ENCODE peak calls at places on chromosomes 12 and 14, in five cellular contexts. M, X, R, N and E are unnamed samples.

GRCh38 chr12:68359669-68360068 is 27.5 kb upstream of the MDM1 start:
- DNase-seq in N (no peak), X (no peak), M (no peak), R (no peak), E (no peak)

GRCh38 chr12:54359762-54360351 is 4.4 kb downstream of the GPR84 start:
- DNase-seq in X (no peak), M (no peak), R (no peak), N (no peak), E (no peak)

GRCh38 chr14:72723741-72724530 is 170.0 kb downstream of the DPF3 start:
- DNase-seq in N (no peak), R (peak; percentile 37), M (no peak), X (no peak), E (no peak)

GRCh38 chr14:99674776-99675175 is 9.3 kb upstream of the CYP46A1 start:
- DNase-seq in X (no peak), M (no peak), N (no peak), R (no peak), E (no peak)

GRCh38 chr12:121653999-121654398 is 15.5 kb downstream of the MORN3 start:
- DNase-seq in M (no peak), N (no peak), X (no peak), R (no peak), E (no peak)

GRCh38 chr12:61490732-61491498 is 769.3 kb upstream of the USP15 start:
- DNase-seq in M (no peak), N (no peak), X (no peak), R (no peak), E (no peak)

GRCh38 chr12:121576851-121577391 is 3.9 kb downstream of the KDM2B start:
- DNase-seq in R (no peak), N (peak; percentile 70), M (no peak), X (no peak), E (no peak)

GRCh38 chr14:91367173-91368171 is 50.1 kb downstream of the CCDC88C start:
- DNase-seq in X (peak; percentile 88), N (no peak), R (no peak), M (peak; percentile 72), E (peak; percentile 34)

GRCh38 chr14:102323102-102323501 is 3.6 kb downstream of the ZNF839 start:
- DNase-seq in R (peak; percentile 65), M (peak; percentile 28), X (peak; percentile 74), N (peak; percentile 52), E (peak; percentile 75)

GRCh38 chr12:88207921-88208640 is 66.0 kb downstream of the TMTC3 start:
- DNase-seq in M (no peak), R (no peak), X (no peak), N (no peak), E (no peak)